ENCODE peak calls at places on chromosomes 6 and 20, in five cellular contexts. J is CD4-positive, CD25-positive, alpha-beta regulatory T cell; S is left ventricle myocardium inferior; B is cardiac muscle cell; L is gastrocnemius medialis. V is an unnamed sample.

GRCh38 chr20:2451939-2452732 is 18.5 kb downstream of the SNRPB start:
- DNase-seq in J (peak; percentile 31), B (peak; percentile 87), L (peak; percentile 37), S (peak; percentile 42), V (peak; percentile 65)

GRCh38 chr20:11544029-11544678 is 373.5 kb upstream of the BTBD3 start:
- DNase-seq in S (no peak), B (peak; percentile 83), L (peak; percentile 5), J (no peak), V (no peak)

GRCh38 chr20:62455929-62456328 is 19.9 kb downstream of the GATA5 start:
- DNase-seq in B (no peak), L (no peak), J (no peak), S (no peak), V (no peak)

GRCh38 chr6:163414367-163415175 is at the start of gene QKI:
- DNase-seq in B (peak; percentile 86), L (peak; percentile 88), S (peak; percentile 88), J (peak; percentile 77), V (peak; percentile 64)

GRCh38 chr6:21595265-21595950 is 1.9 kb downstream of the SOX4 start:
- DNase-seq in B (peak; percentile 37), S (peak; percentile 29), J (peak; percentile 6), L (no peak), V (no peak)

GRCh38 chr20:12053348-12053747 is 135.7 kb downstream of the BTBD3 start:
- DNase-seq in J (no peak), S (no peak), L (no peak), B (peak; percentile 89), V (no peak)

GRCh38 chr20:25011831-25012241 is 19.3 kb upstream of the APMAP start:
- DNase-seq in B (no peak), J (no peak), S (no peak), L (peak; percentile 67), V (no peak)

GRCh38 chr6:83193747-83194582 is 808 bp downstream of the RWDD2A start:
- DNase-seq in S (peak; percentile 49), B (peak; percentile 22), L (peak; percentile 10), J (peak; percentile 31), V (peak; percentile 3)

GRCh38 chr6:119187596-119187995 is 109.1 kb upstream of the FAM184A start:
- DNase-seq in J (no peak), S (no peak), B (no peak), L (no peak), V (no peak)

GRCh38 chr6:45478235-45478634 is 100.5 kb upstream of the SUPT3H start:
- DNase-seq in J (no peak), S (no peak), L (no peak), B (peak; percentile 62), V (no peak)

GRCh38 chr6:156887623-156888269 is 110.6 kb downstream of the ARID1B start:
- DNase-seq in L (no peak), J (no peak), S (no peak), B (peak; percentile 22), V (no peak)

GRCh38 chr6:113120577-113121285 is 736.4 kb upstream of the MARCKS start:
- DNase-seq in L (no peak), S (no peak), J (no peak), B (peak; percentile 97), V (no peak)

GRCh38 chr6:26268659-26269402 is 96.2 kb upstream of the BTN3A2 start:
- DNase-seq in B (peak; percentile 37), L (no peak), S (no peak), J (no peak), V (no peak)

GRCh38 chr6:146871613-146872465 is 273.1 kb downstream of the ADGB start:
- DNase-seq in B (no peak), J (no peak), S (no peak), L (no peak), V (no peak)

GRCh38 chr6:45495404-45496084 is 117.8 kb upstream of the SUPT3H start:
- DNase-seq in L (no peak), S (no peak), B (no peak), J (no peak), V (peak; percentile 44)

GRCh38 chr20:56893206-56893605 is 264.1 kb downstream of the TFAP2C start:
- DNase-seq in J (no peak), S (no peak), B (no peak), L (no peak), V (no peak)

GRCh38 chr6:3061501-3061941 is 6.8 kb upstream of the RIPK1 start:
- DNase-seq in L (no peak), S (no peak), J (no peak), B (peak; percentile 84), V (no peak)

GRCh38 chr6:29791162-29791561 is 36.5 kb upstream of the HLA-G start:
- DNase-seq in B (no peak), S (no peak), J (no peak), L (no peak), V (no peak)

GRCh38 chr6:46491201-46491788 is at the start of gene RCAN2:
- DNase-seq in B (peak; percentile 17), L (peak; percentile 68), J (no peak), S (peak; percentile 77), V (peak; percentile 23)

GRCh38 chr20:49851991-49852390 is 39.4 kb downstream of the SLC9A8 start:
- DNase-seq in S (no peak), B (no peak), L (peak; percentile 59), J (no peak), V (no peak)

GRCh38 chr6:34223381-34223963 is 13.2 kb upstream of the HMGA1 start:
- DNase-seq in J (no peak), B (no peak), S (no peak), L (no peak), V (no peak)

GRCh38 chr6:42710316-42710715 is 12.1 kb downstream of the PRPH2 start:
- DNase-seq in B (peak; percentile 65), S (no peak), J (no peak), L (no peak), V (no peak)

GRCh38 chr6:62357826-62358225 is 71.8 kb upstream of the KHDRBS2 start:
- DNase-seq in L (no peak), B (no peak), S (no peak), J (no peak), V (no peak)

GRCh38 chr6:30759575-30760239 is 15.4 kb upstream of the IER3 start:
- DNase-seq in J (no peak), L (no peak), S (no peak), B (peak; percentile 91), V (no peak)

GRCh38 chr20:3586111-3586510 is 77.1 kb downstream of the GFRA4 start:
- DNase-seq in B (no peak), J (no peak), S (no peak), L (no peak), V (no peak)

GRCh38 chr6:22141271-22141745 is 155.5 kb downstream of the PRL start:
- DNase-seq in S (no peak), L (no peak), J (no peak), B (peak; percentile 34), V (no peak)

GRCh38 chr6:85797993-85798392 is 155.3 kb upstream of the SYNCRIP start:
- DNase-seq in L (no peak), J (no peak), B (peak; percentile 7), S (no peak), V (no peak)

GRCh38 chr20:63536241-63536977 is 767 bp downstream of the PTK6 start:
- DNase-seq in J (no peak), B (peak; percentile 40), L (no peak), S (no peak), V (no peak)

GRCh38 chr6:138493413-138493812 is 5.9 kb downstream of the NHSL1 start:
- DNase-seq in S (no peak), J (no peak), B (peak; percentile 69), L (no peak), V (no peak)

GRCh38 chr6:125717120-125717731 is 32.2 kb upstream of the HEY2 start:
- DNase-seq in L (no peak), J (no peak), B (no peak), S (no peak), V (no peak)

DNA sequence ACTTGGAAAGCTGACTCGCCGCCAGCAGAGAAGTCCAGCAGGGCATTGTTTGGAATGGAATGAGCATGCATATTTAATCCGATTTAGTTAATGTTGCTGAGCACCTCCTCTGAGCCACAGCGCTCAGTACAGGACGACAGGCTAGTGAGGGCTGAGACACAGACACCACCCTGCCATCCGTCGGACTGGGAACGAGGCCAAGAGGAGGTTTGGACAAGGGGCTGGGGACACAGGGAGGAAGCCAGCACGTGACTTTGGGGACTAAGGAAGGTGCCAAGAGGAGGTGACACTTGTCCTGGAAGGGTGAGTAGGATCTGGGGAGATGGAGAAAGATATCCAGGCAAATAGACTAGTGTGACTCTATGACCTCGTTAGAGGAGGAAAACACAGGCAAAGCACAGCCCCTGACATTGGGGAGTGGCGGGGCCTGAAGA is 152.5 kb upstream of the ECI2 start:
- DNase-seq in J (no peak), S (no peak), L (no peak), B (no peak), V (no peak)
- H3K9me3 ChIP-seq in J (no peaks in the 10 kb centered on the region), S (no peaks in the 10 kb centered on the region), L (no peaks in the 10 kb centered on the region), B (no peaks in the 10 kb centered on the region), V (no peaks in the 10 kb centered on the region)

DNA sequence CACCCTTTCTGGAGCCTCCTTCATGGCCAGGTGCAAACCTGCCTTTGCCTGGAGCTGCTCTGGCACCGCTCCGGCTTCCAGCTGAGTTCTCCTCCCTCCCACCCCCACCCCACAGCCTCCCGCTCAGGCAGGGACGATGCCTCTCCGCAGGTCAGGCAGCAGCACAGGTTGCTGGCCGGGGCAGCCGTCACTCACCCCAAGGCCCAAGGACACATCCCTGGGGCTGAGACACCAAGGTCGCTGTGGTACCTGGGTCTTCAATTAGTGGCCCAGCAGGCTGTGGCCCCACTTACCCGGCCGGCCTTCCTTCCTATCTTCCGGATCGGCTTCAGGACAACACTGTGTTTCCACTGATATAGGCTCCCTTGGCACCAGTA is 111.7 kb downstream of the ERMARD start:
- DNase-seq in L (no peak), J (no peak), B (no peak), S (no peak), V (no peak)
- H3K9me3 ChIP-seq in L (no peaks in the 10 kb centered on the region), J (no peaks in the 10 kb centered on the region), B (no peaks in the 10 kb centered on the region), S (peaks cover 3% of the 10 kb centered on the region), V (no peaks in the 10 kb centered on the region)

GRCh38 chr6:18422136-18422535 is 35.0 kb downstream of the RNF144B start:
- DNase-seq in B (no peak), S (no peak), L (no peak), J (no peak), V (no peak)
- H3K9me3 ChIP-seq in B (no peaks in the 10 kb centered on the region), S (no peaks in the 10 kb centered on the region), L (no peaks in the 10 kb centered on the region), J (no peaks in the 10 kb centered on the region), V (no peaks in the 10 kb centered on the region)

GRCh38 chr6:43877021-43877420 is 107.0 kb downstream of the VEGFA start:
- DNase-seq in S (no peak), B (no peak), L (no peak), J (no peak), V (no peak)
- H3K9me3 ChIP-seq in S (no peaks in the 10 kb centered on the region), B (no peaks in the 10 kb centered on the region), L (no peaks in the 10 kb centered on the region), J (no peaks in the 10 kb centered on the region), V (no peaks in the 10 kb centered on the region)

DNA sequence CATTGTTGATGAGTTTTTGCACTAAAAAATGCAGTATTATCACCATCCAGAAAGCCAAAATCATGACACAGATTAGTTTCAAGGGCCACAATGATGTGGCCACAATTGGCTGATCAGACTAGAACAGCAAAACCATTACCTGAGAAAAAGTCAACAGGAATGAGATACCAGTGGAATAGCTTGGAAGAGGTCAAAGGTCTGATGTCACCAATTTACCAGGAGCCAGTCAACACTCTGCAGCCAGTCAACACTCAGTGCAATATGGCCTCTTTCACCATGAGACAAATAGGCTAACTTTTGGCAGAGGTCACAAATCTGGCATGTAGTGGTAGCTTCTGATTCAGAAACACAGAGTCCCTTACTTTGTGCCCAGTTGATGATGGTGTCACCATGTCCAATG is 7.5 kb upstream of the ASIP start:
- DNase-seq in J (no peak), S (no peak), B (no peak), L (no peak), V (no peak)
- H3K9me3 ChIP-seq in J (peaks cover 19% of the 10 kb centered on the region), S (peaks cover 33% of the 10 kb centered on the region), B (no peaks in the 10 kb centered on the region), L (no peaks in the 10 kb centered on the region), V (peaks cover 10% of the 10 kb centered on the region)

V was measured in CD8-positive, alpha-beta T cell.